ENCODE peak calls at places on chromosome 10, in six cellular contexts. One of them, this sample, is unnamed.

GRCh38 chr10:43965033-43965917 is 316.6 kb upstream of the ZNF32 start:
- DNase-seq in A549: no peak
- DNase-seq in Panc1: no peak
- DNase-seq in cardiac fibroblast: peak
- DNase-seq in NCI-H510A treated with DMSO at 0.1 percent for 48 hours: no peak
- DNase-seq in activated CD4-positive, alpha-beta T cell treated with anti-CD3 and anti-CD28 coated beads for 24 hours: no peak
- DNase-seq in this sample: no peak

GRCh38 chr10:78579586-78579985 is 489.2 kb upstream of the ZMIZ1 start:
- DNase-seq in NCI-H510A treated with DMSO at 0.1 percent for 48 hours: no peak
- DNase-seq in cardiac fibroblast: no peak
- DNase-seq in Panc1: no peak
- DNase-seq in A549: no peak
- DNase-seq in activated CD4-positive, alpha-beta T cell treated with anti-CD3 and anti-CD28 coated beads for 24 hours: no peak
- DNase-seq in this sample: no peak

GRCh38 chr10:128215733-128216132 is 89.5 kb upstream of the MKI67 start:
- DNase-seq in NCI-H510A treated with DMSO at 0.1 percent for 48 hours: no peak
- DNase-seq in Panc1: no peak
- DNase-seq in A549: no peak
- DNase-seq in cardiac fibroblast: no peak
- DNase-seq in activated CD4-positive, alpha-beta T cell treated with anti-CD3 and anti-CD28 coated beads for 24 hours: no peak
- DNase-seq in this sample: no peak

GRCh38 chr10:5555881-5556280 is 31.1 kb downstream of the CALML3 start:
- DNase-seq in A549: no peak
- DNase-seq in Panc1: no peak
- DNase-seq in activated CD4-positive, alpha-beta T cell treated with anti-CD3 and anti-CD28 coated beads for 24 hours: no peak
- DNase-seq in NCI-H510A treated with DMSO at 0.1 percent for 48 hours: no peak
- DNase-seq in cardiac fibroblast: no peak
- DNase-seq in this sample: no peak

GRCh38 chr10:20303453-20304152 is 487.4 kb downstream of the PLXDC2 start:
- DNase-seq in cardiac fibroblast: no peak
- DNase-seq in activated CD4-positive, alpha-beta T cell treated with anti-CD3 and anti-CD28 coated beads for 24 hours: no peak
- DNase-seq in NCI-H510A treated with DMSO at 0.1 percent for 48 hours: peak
- DNase-seq in A549: no peak
- DNase-seq in Panc1: no peak
- DNase-seq in this sample: no peak

GRCh38 chr10:34744590-34744989 is 70.5 kb downstream of the PARD3 start:
- DNase-seq in A549: no peak
- DNase-seq in cardiac fibroblast: no peak
- DNase-seq in Panc1: no peak
- DNase-seq in activated CD4-positive, alpha-beta T cell treated with anti-CD3 and anti-CD28 coated beads for 24 hours: no peak
- DNase-seq in NCI-H510A treated with DMSO at 0.1 percent for 48 hours: no peak
- DNase-seq in this sample: no peak

GRCh38 chr10:131848296-131848695 is 52.5 kb upstream of the PPP2R2D start:
- DNase-seq in Panc1: no peak
- DNase-seq in cardiac fibroblast: no peak
- DNase-seq in activated CD4-positive, alpha-beta T cell treated with anti-CD3 and anti-CD28 coated beads for 24 hours: no peak
- DNase-seq in NCI-H510A treated with DMSO at 0.1 percent for 48 hours: peak
- DNase-seq in A549: no peak
- DNase-seq in this sample: no peak

GRCh38 chr10:71728218-71728737 is 8.7 kb upstream of the C10orf105 start:
- DNase-seq in NCI-H510A treated with DMSO at 0.1 percent for 48 hours: no peak
- DNase-seq in activated CD4-positive, alpha-beta T cell treated with anti-CD3 and anti-CD28 coated beads for 24 hours: no peak
- DNase-seq in Panc1: no peak
- DNase-seq in A549: no peak
- DNase-seq in cardiac fibroblast: no peak
- DNase-seq in this sample: no peak

GRCh38 chr10:81873932-81874816 is 820 bp upstream of the NRG3 start:
- DNase-seq in activated CD4-positive, alpha-beta T cell treated with anti-CD3 and anti-CD28 coated beads for 24 hours: no peak
- DNase-seq in Panc1: no peak
- DNase-seq in NCI-H510A treated with DMSO at 0.1 percent for 48 hours: peak
- DNase-seq in cardiac fibroblast: peak
- DNase-seq in A549: no peak
- DNase-seq in this sample: peak

GRCh38 chr10:69728335-69728861 is 73.3 kb upstream of the COL13A1 start:
- DNase-seq in Panc1: no peak
- DNase-seq in cardiac fibroblast: peak
- DNase-seq in activated CD4-positive, alpha-beta T cell treated with anti-CD3 and anti-CD28 coated beads for 24 hours: no peak
- DNase-seq in NCI-H510A treated with DMSO at 0.1 percent for 48 hours: peak
- DNase-seq in A549: peak
- DNase-seq in this sample: peak

GRCh38 chr10:47370878-47371277 is 13.2 kb downstream of the ZNF488 start:
- DNase-seq in NCI-H510A treated with DMSO at 0.1 percent for 48 hours: no peak
- DNase-seq in Panc1: no peak
- DNase-seq in activated CD4-positive, alpha-beta T cell treated with anti-CD3 and anti-CD28 coated beads for 24 hours: no peak
- DNase-seq in cardiac fibroblast: no peak
- DNase-seq in A549: no peak
- DNase-seq in this sample: no peak

GRCh38 chr10:34838366-34838900 is 23.3 kb upstream of the PARD3 start:
- DNase-seq in A549: no peak
- DNase-seq in NCI-H510A treated with DMSO at 0.1 percent for 48 hours: no peak
- DNase-seq in activated CD4-positive, alpha-beta T cell treated with anti-CD3 and anti-CD28 coated beads for 24 hours: no peak
- DNase-seq in Panc1: no peak
- DNase-seq in cardiac fibroblast: no peak
- DNase-seq in this sample: no peak

GRCh38 chr10:73591578-73591902 is 398 bp upstream of the USP54 start:
- DNase-seq in Panc1: no peak
- DNase-seq in activated CD4-positive, alpha-beta T cell treated with anti-CD3 and anti-CD28 coated beads for 24 hours: no peak
- DNase-seq in cardiac fibroblast: no peak
- DNase-seq in NCI-H510A treated with DMSO at 0.1 percent for 48 hours: no peak
- DNase-seq in A549: peak
- DNase-seq in this sample: peak

GRCh38 chr10:62047240-62047897 is 145.9 kb downstream of the ARID5B start:
- DNase-seq in A549: no peak
- DNase-seq in NCI-H510A treated with DMSO at 0.1 percent for 48 hours: no peak
- DNase-seq in cardiac fibroblast: peak
- DNase-seq in activated CD4-positive, alpha-beta T cell treated with anti-CD3 and anti-CD28 coated beads for 24 hours: no peak
- DNase-seq in Panc1: no peak
- DNase-seq in this sample: no peak

GRCh38 chr10:43407148-43407575 is 1.8 kb downstream of the HNRNPF start:
- DNase-seq in A549: peak
- DNase-seq in Panc1: no peak
- DNase-seq in activated CD4-positive, alpha-beta T cell treated with anti-CD3 and anti-CD28 coated beads for 24 hours: no peak
- DNase-seq in cardiac fibroblast: peak
- DNase-seq in NCI-H510A treated with DMSO at 0.1 percent for 48 hours: no peak
- DNase-seq in this sample: peak

This sample was measured in iPS-NIHi11.